ENCODE peak calls at places on chromosomes 7 and 10, in five cellular contexts. One of them, this sample, is unnamed.
A peak's percentile ranks its signal among the peaks of the same experiment; 100 is the strongest.

GRCh38 chr7:92784935-92785334 is 51.4 kb downstream of the CDK6 start:
- DNase-seq in left ventricle myocardium inferior: no peak
- DNase-seq in Caco-2: no peak
- DNase-seq in NCI-H774: no peak
- DNase-seq in Right ventricle myocardium superior: no peak
- DNase-seq in this sample: no peak

GRCh38 chr10:105592468-105592867 is 951.4 kb downstream of the SORCS3 start:
- DNase-seq in Caco-2: no peak
- DNase-seq in left ventricle myocardium inferior: no peak
- DNase-seq in NCI-H774: no peak
- DNase-seq in Right ventricle myocardium superior: no peak
- DNase-seq in this sample: no peak

GRCh38 chr7:47268826-47269465 is 313.0 kb downstream of the TNS3 start:
- DNase-seq in Right ventricle myocardium superior: no peak
- DNase-seq in Caco-2: peak; percentile 33
- DNase-seq in left ventricle myocardium inferior: no peak
- DNase-seq in NCI-H774: no peak
- DNase-seq in this sample: no peak

GRCh38 chr7:158461824-158462223 is 125.8 kb downstream of the PTPRN2 start:
- DNase-seq in left ventricle myocardium inferior: no peak
- DNase-seq in Right ventricle myocardium superior: no peak
- DNase-seq in Caco-2: no peak
- DNase-seq in NCI-H774: no peak
- DNase-seq in this sample: no peak

GRCh38 chr7:820341-820740 is 11.9 kb upstream of the SUN1 start:
- DNase-seq in Right ventricle myocardium superior: no peak
- DNase-seq in NCI-H774: no peak
- DNase-seq in left ventricle myocardium inferior: no peak
- DNase-seq in Caco-2: no peak
- DNase-seq in this sample: no peak

GRCh38 chr7:88289505-88290129 is 17.1 kb downstream of the STEAP4 start:
- DNase-seq in Right ventricle myocardium superior: no peak
- DNase-seq in left ventricle myocardium inferior: no peak
- DNase-seq in Caco-2: no peak
- DNase-seq in NCI-H774: no peak
- DNase-seq in this sample: no peak

GRCh38 chr10:133568287-133568614 is 2.9 kb upstream of the SYCE1 start:
- DNase-seq in Right ventricle myocardium superior: no peak
- DNase-seq in left ventricle myocardium inferior: no peak
- DNase-seq in Caco-2: no peak
- DNase-seq in NCI-H774: no peak
- DNase-seq in this sample: no peak

GRCh38 chr7:6505685-6506559 is 45.3 kb downstream of the GRID2IP start:
- DNase-seq in left ventricle myocardium inferior: no peak
- DNase-seq in Caco-2: no peak
- DNase-seq in Right ventricle myocardium superior: no peak
- DNase-seq in NCI-H774: no peak
- DNase-seq in this sample: peak; percentile 52

GRCh38 chr10:11035318-11035920 is 17.7 kb downstream of the CELF2 start:
- DNase-seq in NCI-H774: no peak
- DNase-seq in Caco-2: no peak
- DNase-seq in left ventricle myocardium inferior: no peak
- DNase-seq in Right ventricle myocardium superior: peak; percentile 47
- DNase-seq in this sample: no peak

GRCh38 chr10:78210548-78210947 is 176.9 kb downstream of the RPS24 start:
- DNase-seq in NCI-H774: no peak
- DNase-seq in Right ventricle myocardium superior: no peak
- DNase-seq in Caco-2: no peak
- DNase-seq in left ventricle myocardium inferior: no peak
- DNase-seq in this sample: no peak

GRCh38 chr10:120607710-120608703 is 151.0 kb downstream of the PLPP4 start:
- DNase-seq in NCI-H774: no peak
- DNase-seq in Caco-2: no peak
- DNase-seq in left ventricle myocardium inferior: no peak
- DNase-seq in Right ventricle myocardium superior: no peak
- DNase-seq in this sample: no peak

GRCh38 chr7:18610331-18610948 is 114.9 kb downstream of the HDAC9 start:
- DNase-seq in left ventricle myocardium inferior: no peak
- DNase-seq in Right ventricle myocardium superior: no peak
- DNase-seq in NCI-H774: no peak
- DNase-seq in Caco-2: no peak
- DNase-seq in this sample: no peak

GRCh38 chr10:79445217-79445707 is at the start of gene ZCCHC24:
- DNase-seq in NCI-H774: peak; percentile 67
- DNase-seq in Caco-2: peak; percentile 62
- DNase-seq in left ventricle myocardium inferior: peak; percentile 60
- DNase-seq in Right ventricle myocardium superior: no peak
- DNase-seq in this sample: no peak

GRCh38 chr10:103923502-103923901 is 5.5 kb upstream of the STN1 start:
- DNase-seq in Right ventricle myocardium superior: no peak
- DNase-seq in left ventricle myocardium inferior: no peak
- DNase-seq in Caco-2: no peak
- DNase-seq in NCI-H774: no peak
- DNase-seq in this sample: no peak

GRCh38 chr7:82530361-82530760 is 86.8 kb upstream of the CACNA2D1 start:
- DNase-seq in Right ventricle myocardium superior: no peak
- DNase-seq in NCI-H774: no peak
- DNase-seq in Caco-2: no peak
- DNase-seq in left ventricle myocardium inferior: no peak
- DNase-seq in this sample: no peak

GRCh38 chr10:114915294-114915693 is 22.7 kb upstream of the TRUB1 start:
- DNase-seq in NCI-H774: no peak
- DNase-seq in Caco-2: no peak
- DNase-seq in Right ventricle myocardium superior: no peak
- DNase-seq in left ventricle myocardium inferior: no peak
- DNase-seq in this sample: no peak

GRCh38 chr10:124332426-124332825 is 86.3 kb downstream of the OAT start:
- DNase-seq in left ventricle myocardium inferior: no peak
- DNase-seq in Caco-2: no peak
- DNase-seq in Right ventricle myocardium superior: no peak
- DNase-seq in NCI-H774: no peak
- DNase-seq in this sample: no peak

GRCh38 chr10:44993922-44994751 is 6.6 kb upstream of the ZNF22 start:
- DNase-seq in Caco-2: peak; percentile 21
- DNase-seq in left ventricle myocardium inferior: no peak
- DNase-seq in NCI-H774: no peak
- DNase-seq in Right ventricle myocardium superior: no peak
- DNase-seq in this sample: peak; percentile 72

GRCh38 chr7:1700536-1701333 is 30.7 kb downstream of the ELFN1 start:
- DNase-seq in NCI-H774: no peak
- DNase-seq in left ventricle myocardium inferior: no peak
- DNase-seq in Right ventricle myocardium superior: no peak
- DNase-seq in Caco-2: peak; percentile 13
- DNase-seq in this sample: peak; percentile 60